ENCODE peak calls at places on chromosomes 7 and 10, in eight cellular contexts. I is CD8-positive, alpha-beta T cell; Q is MCF 10A; R is stimulated activated CD4-positive, alpha-beta T cell treated with anti-CD3 and anti-CD28 coated beads, Interleukin-12 subunit alpha, Interleukin-12 subunit beta, amount 100 ng/mL, for 48 hours; B is NAMALWA; F is GM13977; S is activated CD4-positive, CD25-positive, alpha-beta regulatory T cell; D is brain microvascular endothelial cell. O is an unnamed sample.

GRCh38 chr7:915291-916218 is 38.9 kb downstream of the ADAP1 start:
- DNase-seq in I (no peak), Q (no peak), R (no peak), B (no peak), F (no peak), S (no peak), D (no peak), O (no peak)

GRCh38 chr7:121037828-121038716 is 49.6 kb downstream of the CPED1 start:
- DNase-seq in I (no peak), Q (no peak), R (no peak), B (no peak), F (no peak), S (no peak), D (no peak), O (no peak)

GRCh38 chr7:33039257-33039904 is 23.2 kb downstream of the NT5C3A start:
- DNase-seq in I (no peak), Q (peak; percentile 31), R (no peak), B (peak; percentile 69), F (peak; percentile 18), S (no peak), D (no peak), O (peak; percentile 19)

GRCh38 chr10:97332586-97333350 is 1.8 kb downstream of the FRAT2 start:
- DNase-seq in I (no peak), Q (peak; percentile 82), R (no peak), B (peak; percentile 32), F (no peak), S (no peak), D (peak; percentile 61), O (no peak)

GRCh38 chr10:56178210-56178609 is 182.8 kb downstream of the ZWINT start:
- DNase-seq in I (no peak), Q (no peak), R (no peak), B (no peak), F (no peak), S (no peak), D (no peak), O (no peak)

GRCh38 chr7:21850531-21851285 is 95.0 kb downstream of the CDCA7L start:
- DNase-seq in I (no peak), Q (no peak), R (no peak), B (no peak), F (no peak), S (no peak), D (peak; percentile 86), O (no peak)

GRCh38 chr7:44486693-44487092 is 3.8 kb downstream of the NUDCD3 start:
- DNase-seq in I (no peak), Q (peak; percentile 49), R (no peak), B (peak; percentile 45), F (no peak), S (no peak), D (no peak), O (no peak)

GRCh38 chr10:117496616-117497028 is 45.9 kb upstream of the EMX2 start:
- DNase-seq in I (peak; percentile 60), Q (peak; percentile 81), R (peak; percentile 69), B (peak; percentile 76), F (peak; percentile 80), S (peak; percentile 27), D (peak; percentile 81), O (peak; percentile 62)

GRCh38 chr10:114492351-114493037 is 88.2 kb upstream of the AFAP1L2 start:
- DNase-seq in I (no peak), Q (no peak), R (peak; percentile 20), B (peak; percentile 31), F (no peak), S (no peak), D (no peak), O (peak; percentile 76)

GRCh38 chr7:115679976-115680375 is 350.6 kb downstream of the TFEC start:
- DNase-seq in I (no peak), Q (peak; percentile 48), R (no peak), B (peak; percentile 69), F (no peak), S (no peak), D (peak; percentile 49), O (peak; percentile 30)

GRCh38 chr10:131824371-131825149 is 76.2 kb upstream of the PPP2R2D start:
- DNase-seq in I (no peak), Q (no peak), R (no peak), B (no peak), F (no peak), S (no peak), D (no peak), O (no peak)

GRCh38 chr10:103671126-103671525 is 177.6 kb downstream of the NEURL1 start:
- DNase-seq in I (no peak), Q (no peak), R (no peak), B (no peak), F (no peak), S (no peak), D (no peak), O (no peak)

GRCh38 chr10:97450828-97451227 is 4.9 kb downstream of the ZDHHC16 start:
- DNase-seq in I (no peak), Q (no peak), R (no peak), B (no peak), F (no peak), S (no peak), D (no peak), O (no peak)

GRCh38 chr7:111162692-111163091 is 71.8 kb downstream of the LRRN3 start:
- DNase-seq in I (no peak), Q (no peak), R (no peak), B (no peak), F (no peak), S (no peak), D (peak; percentile 3), O (no peak)

GRCh38 chr7:102918865-102919264 is 6.1 kb downstream of the LRRC17 start:
- DNase-seq in I (no peak), Q (no peak), R (no peak), B (no peak), F (no peak), S (no peak), D (no peak), O (no peak)

GRCh38 chr10:73840403-73841301 is 29.3 kb upstream of the NDST2 start:
- DNase-seq in I (no peak), Q (no peak), R (no peak), B (no peak), F (no peak), S (no peak), D (no peak), O (no peak)

GRCh38 chr7:26562841-26563240 is 271.2 kb downstream of the SNX10 start:
- DNase-seq in I (no peak), Q (no peak), R (no peak), B (peak; percentile 11), F (no peak), S (no peak), D (no peak), O (no peak)

GRCh38 chr10:22854935-22855421 is 72.9 kb upstream of the ARMC3 start:
- DNase-seq in I (no peak), Q (no peak), R (no peak), B (no peak), F (no peak), S (no peak), D (peak; percentile 66), O (no peak)

GRCh38 chr10:74898201-74898976 is 72.0 kb downstream of the KAT6B start:
- DNase-seq in I (no peak), Q (no peak), R (no peak), B (no peak), F (peak; percentile 17), S (no peak), D (no peak), O (peak; percentile 85)

GRCh38 chr10:88938039-88938438 is 14.5 kb downstream of the ACTA2 start:
- DNase-seq in I (no peak), Q (no peak), R (no peak), B (no peak), F (no peak), S (no peak), D (no peak), O (no peak)

GRCh38 chr10:17174626-17175025 is 26.8 kb downstream of the TRDMT1 start:
- DNase-seq in I (no peak), Q (no peak), R (no peak), B (no peak), F (no peak), S (no peak), D (no peak), O (no peak)

GRCh38 chr7:27917774-27918314 is 177.9 kb downstream of the TAX1BP1 start:
- DNase-seq in I (no peak), Q (no peak), R (no peak), B (peak; percentile 38), F (no peak), S (no peak), D (peak; percentile 85), O (no peak)

GRCh38 chr10:81981724-81982123 is 106.7 kb downstream of the NRG3 start:
- DNase-seq in I (no peak), Q (no peak), R (no peak), B (no peak), F (no peak), S (no peak), D (no peak), O (no peak)

GRCh38 chr7:27923308-27923980 is 183.5 kb downstream of the TAX1BP1 start:
- DNase-seq in I (no peak), Q (no peak), R (no peak), B (peak; percentile 60), F (no peak), S (no peak), D (no peak), O (no peak)

GRCh38 chr7:133369130-133369529 is 116.3 kb downstream of the EXOC4 start:
- DNase-seq in I (no peak), Q (no peak), R (no peak), B (no peak), F (no peak), S (no peak), D (peak; percentile 1), O (no peak)

GRCh38 chr7:4785371-4785770 is 9.9 kb downstream of the AP5Z1 start:
- DNase-seq in I (no peak), Q (no peak), R (no peak), B (no peak), F (no peak), S (no peak), D (no peak), O (no peak)

GRCh38 chr10:21297525-21298383 is 227.7 kb downstream of the SKIDA1 start:
- DNase-seq in I (no peak), Q (peak; percentile 38), R (no peak), B (no peak), F (no peak), S (no peak), D (no peak), O (no peak)

GRCh38 chr7:20198295-20198694 is 18.9 kb downstream of the MACC1 start:
- DNase-seq in I (no peak), Q (no peak), R (no peak), B (no peak), F (no peak), S (no peak), D (no peak), O (no peak)

GRCh38 chr10:79079490-79080355 is 11.0 kb downstream of the ZMIZ1 start:
- DNase-seq in I (no peak), Q (peak; percentile 60), R (no peak), B (no peak), F (no peak), S (no peak), D (peak; percentile 56), O (no peak)

GRCh38 chr10:110576220-110576619 is 8.7 kb downstream of the SMC3 start:
- DNase-seq in I (no peak), Q (peak; percentile 90), R (no peak), B (no peak), F (no peak), S (no peak), D (peak; percentile 70), O (no peak)

GRCh38 chr10:111233439-111233838 is 156.6 kb downstream of the ADRA2A start:
- DNase-seq in I (no peak), Q (peak; percentile 33), R (no peak), B (no peak), F (no peak), S (no peak), D (peak; percentile 33), O (no peak)

GRCh38 chr10:30893208-30893607 is 138.5 kb downstream of the ZNF438 start:
- DNase-seq in I (no peak), Q (no peak), R (no peak), B (no peak), F (no peak), S (no peak), D (no peak), O (no peak)

GRCh38 chr7:108001759-108002725 is 919 bp downstream of the LAMB1 start:
- DNase-seq in I (no peak), Q (peak; percentile 40), R (no peak), B (no peak), F (peak; percentile 35), S (no peak), D (no peak), O (no peak)

GRCh38 chr10:21281173-21281572 is 244.3 kb downstream of the SKIDA1 start:
- DNase-seq in I (no peak), Q (no peak), R (no peak), B (no peak), F (no peak), S (no peak), D (no peak), O (no peak)

O was measured in T-helper 2 cell.